ENCODE peak calls at places on chromosome 12, in five cellular contexts. L is upper lobe of right lung; R is stimulated activated CD4-positive, alpha-beta T cell treated with anti-CD3 and anti-CD28 coated beads, Interleukin-1b, Interleukin-23, amount 100 ng/mL, for 24 hours; H is fibroblast of lung; Z is activated naive CD8-positive, alpha-beta T cell treated with anti-CD3 and anti-CD28 coated beads for 36 hours. U is an unnamed sample.

GRCh38 chr12:7175493-7175892 is 14.0 kb upstream of the PEX5 start:
- DNase-seq in Z (no peak), R (no peak), H (no peak), L (no peak), U (no peak)

GRCh38 chr12:14239935-14240872 is 125.3 kb upstream of the ATF7IP start:
- DNase-seq in H (peak; percentile 36), Z (no peak), L (no peak), R (no peak), U (peak; percentile 52)

GRCh38 chr12:69534389-69534822 is 50.9 kb upstream of the CCT2 start:
- DNase-seq in L (no peak), Z (peak; percentile 46), R (no peak), H (peak; percentile 100), U (no peak)

GRCh38 chr12:62799126-62799736 is 135.7 kb downstream of the PPM1H start:
- DNase-seq in R (peak; percentile 13), Z (peak; percentile 45), H (peak; percentile 57), L (no peak), U (peak; percentile 50)

GRCh38 chr12:20731274-20731673 is 36.1 kb downstream of the SLCO1C1 start:
- DNase-seq in R (no peak), L (no peak), Z (no peak), H (no peak), U (no peak)

GRCh38 chr12:45216983-45217485 is 1.1 kb downstream of the ANO6 start:
- DNase-seq in H (peak; percentile 12), L (no peak), R (no peak), Z (no peak), U (no peak)

GRCh38 chr12:131448254-131448795 is 262.6 kb upstream of the SFSWAP start:
- DNase-seq in R (no peak), H (no peak), L (no peak), Z (no peak), U (peak; percentile 35)

GRCh38 chr12:85029456-85029855 is 6.6 kb downstream of the TSPAN19 start:
- DNase-seq in R (no peak), H (peak; percentile 6), L (no peak), Z (no peak), U (no peak)

GRCh38 chr12:123475256-123475703 is 17.3 kb downstream of the SNRNP35 start:
- DNase-seq in L (no peak), Z (no peak), H (no peak), R (no peak), U (no peak)

GRCh38 chr12:94148841-94149780 is 734 bp downstream of the PLXNC1 start:
- DNase-seq in R (no peak), Z (peak; percentile 72), H (peak; percentile 41), L (no peak), U (no peak)